ENCODE peak calls at places on chromosomes 7 and 10, in four cellular contexts. One of them, this sample, is unnamed.

GRCh38 chr10:98608417-98608816 is 161.7 kb upstream of the HPS1 start:
- DNase-seq in HEK293T: no peak
- DNase-seq in psoas muscle: peak; percentile 60
- DNase-seq in iPS DF 6.9: no peak
- DNase-seq in this sample: no peak

GRCh38 chr10:51397244-51397643 is 302.2 kb downstream of the CSTF2T start:
- DNase-seq in HEK293T: no peak
- DNase-seq in psoas muscle: no peak
- DNase-seq in iPS DF 6.9: no peak
- DNase-seq in this sample: no peak

GRCh38 chr7:42222891-42223290 is 14.1 kb downstream of the GLI3 start:
- DNase-seq in HEK293T: no peak
- DNase-seq in psoas muscle: no peak
- DNase-seq in iPS DF 6.9: no peak
- DNase-seq in this sample: no peak

GRCh38 chr10:3783313-3783689 is 1.7 kb downstream of the KLF6 start:
- DNase-seq in HEK293T: peak; percentile 41
- DNase-seq in psoas muscle: peak; percentile 85
- DNase-seq in iPS DF 6.9: no peak
- DNase-seq in this sample: no peak

GRCh38 chr7:42189535-42189934 is 47.5 kb downstream of the GLI3 start:
- DNase-seq in HEK293T: no peak
- DNase-seq in psoas muscle: no peak
- DNase-seq in iPS DF 6.9: no peak
- DNase-seq in this sample: no peak

GRCh38 chr10:98055875-98056516 is 25.6 kb upstream of the CRTAC1 start:
- DNase-seq in HEK293T: peak; percentile 39
- DNase-seq in psoas muscle: no peak
- DNase-seq in iPS DF 6.9: no peak
- DNase-seq in this sample: no peak

GRCh38 chr10:77416327-77417135 is 221.1 kb downstream of the KCNMA1 start:
- DNase-seq in HEK293T: no peak
- DNase-seq in psoas muscle: no peak
- DNase-seq in iPS DF 6.9: no peak
- DNase-seq in this sample: peak; percentile 89

GRCh38 chr10:4240641-4241197 is 455.7 kb upstream of the KLF6 start:
- DNase-seq in HEK293T: no peak
- DNase-seq in psoas muscle: no peak
- DNase-seq in iPS DF 6.9: no peak
- DNase-seq in this sample: peak; percentile 55

GRCh38 chr7:727104-727805 is at the start of gene PRKAR1B:
- DNase-seq in HEK293T: peak; percentile 22
- DNase-seq in psoas muscle: no peak
- DNase-seq in iPS DF 6.9: no peak
- DNase-seq in this sample: no peak

GRCh38 chr7:106858618-106859532 is 6.2 kb upstream of the PIK3CG start:
- DNase-seq in HEK293T: no peak
- DNase-seq in psoas muscle: peak; percentile 61
- DNase-seq in iPS DF 6.9: no peak
- DNase-seq in this sample: no peak

GRCh38 chr10:14032406-14032998 is 298.2 kb downstream of the FRMD4A start:
- DNase-seq in HEK293T: peak; percentile 83
- DNase-seq in psoas muscle: no peak
- DNase-seq in iPS DF 6.9: peak; percentile 55
- DNase-seq in this sample: no peak

GRCh38 chr10:63133787-63134557 is 844 bp downstream of the NRBF2 start:
- DNase-seq in HEK293T: no peak
- DNase-seq in psoas muscle: no peak
- DNase-seq in iPS DF 6.9: no peak
- DNase-seq in this sample: no peak

GRCh38 chr10:17847586-17848296 is 38.6 kb downstream of the MRC1 start:
- DNase-seq in HEK293T: peak; percentile 15
- DNase-seq in psoas muscle: no peak
- DNase-seq in iPS DF 6.9: no peak
- DNase-seq in this sample: no peak

GRCh38 chr10:6416892-6417512 is 163.1 kb downstream of the PRKCQ start:
- DNase-seq in HEK293T: peak; percentile 46
- DNase-seq in psoas muscle: no peak
- DNase-seq in iPS DF 6.9: peak; percentile 31
- DNase-seq in this sample: no peak

GRCh38 chr10:350981-351501 is 215.8 kb downstream of the ZMYND11 start:
- DNase-seq in HEK293T: no peak
- DNase-seq in psoas muscle: no peak
- DNase-seq in iPS DF 6.9: no peak
- DNase-seq in this sample: no peak

GRCh38 chr10:101139421-101139911 is 8.4 kb downstream of the TLX1 start:
- DNase-seq in HEK293T: no peak
- DNase-seq in psoas muscle: no peak
- DNase-seq in iPS DF 6.9: no peak
- DNase-seq in this sample: no peak

GRCh38 chr7:102289051-102289450 is 2.4 kb downstream of the SH2B2 start:
- DNase-seq in HEK293T: no peak
- DNase-seq in psoas muscle: no peak
- DNase-seq in iPS DF 6.9: no peak
- DNase-seq in this sample: no peak

GRCh38 chr7:112238852-112239610 is 32.5 kb downstream of the ZNF277 start:
- DNase-seq in HEK293T: no peak
- DNase-seq in psoas muscle: no peak
- DNase-seq in iPS DF 6.9: no peak
- DNase-seq in this sample: no peak

GRCh38 chr7:3154881-3155494 is 111.3 kb upstream of the CARD11 start:
- DNase-seq in HEK293T: peak; percentile 46
- DNase-seq in psoas muscle: no peak
- DNase-seq in iPS DF 6.9: peak; percentile 25
- DNase-seq in this sample: peak; percentile 11

GRCh38 chr10:52420656-52421055 is 106.6 kb downstream of the DKK1 start:
- DNase-seq in HEK293T: no peak
- DNase-seq in psoas muscle: no peak
- DNase-seq in iPS DF 6.9: no peak
- DNase-seq in this sample: no peak

GRCh38 chr7:113015038-113015645 is 71.5 kb downstream of the GPR85 start:
- DNase-seq in HEK293T: no peak
- DNase-seq in psoas muscle: no peak
- DNase-seq in iPS DF 6.9: no peak
- DNase-seq in this sample: no peak

GRCh38 chr7:1970895-1971294 is 261.9 kb downstream of the MAD1L1 start:
- DNase-seq in HEK293T: no peak
- DNase-seq in psoas muscle: no peak
- DNase-seq in iPS DF 6.9: no peak
- DNase-seq in this sample: no peak

This sample was measured in HS-5.